ENCODE peak calls at places on chromosomes 1 and 21, in four cellular contexts. P is AG04450, Y is heart right ventricle, A is brain microvascular endothelial cell. I is an unnamed sample.

GRCh38 chr1:40153073-40153770 is 8.0 kb upstream of the RLF start:
- DNase-seq in A (peak; percentile 46), Y (peak; percentile 22), P (peak; percentile 23), I (no peak)

GRCh38 chr1:162632234-162632666 is at the start of gene DDR2:
- DNase-seq in A (peak; percentile 88), Y (peak; percentile 59), P (peak; percentile 91), I (no peak)

GRCh38 chr1:25019351-25020172 is 89.5 kb upstream of the RUNX3 start:
- DNase-seq in A (no peak), Y (no peak), P (no peak), I (no peak)

GRCh38 chr21:39681845-39682244 is 63.1 kb upstream of the IGSF5 start:
- DNase-seq in A (peak; percentile 50), Y (no peak), P (no peak), I (peak; percentile 63)

GRCh38 chr1:244391761-244392160 is 59.9 kb downstream of the ADSS2 start:
- DNase-seq in P (no peak), A (no peak), Y (no peak), I (peak; percentile 97)

GRCh38 chr1:88488277-88488676 is 195.8 kb upstream of the PKN2 start:
- DNase-seq in A (no peak), P (no peak), Y (no peak), I (no peak)

GRCh38 chr1:161720956-161721737 is at the start of gene FCRLB:
- DNase-seq in Y (no peak), A (no peak), P (no peak), I (no peak)

GRCh38 chr1:29521846-29522580 is 285.7 kb downstream of the PTPRU start:
- DNase-seq in A (no peak), P (no peak), Y (no peak), I (no peak)

GRCh38 chr1:200296091-200296661 is 113.7 kb downstream of the ZNF281 start:
- DNase-seq in P (no peak), Y (no peak), A (no peak), I (no peak)

GRCh38 chr1:78543941-78544630 is 53.3 kb downstream of the PTGFR start:
- DNase-seq in Y (no peak), P (no peak), A (no peak), I (no peak)

GRCh38 chr1:151710187-151710586 is 6.4 kb downstream of the CELF3 start:
- DNase-seq in Y (no peak), A (peak; percentile 74), P (no peak), I (no peak)

GRCh38 chr1:229579101-229579651 is 20.7 kb upstream of the ABCB10 start:
- DNase-seq in Y (peak; percentile 71), A (peak; percentile 21), P (no peak), I (no peak)

DNA sequence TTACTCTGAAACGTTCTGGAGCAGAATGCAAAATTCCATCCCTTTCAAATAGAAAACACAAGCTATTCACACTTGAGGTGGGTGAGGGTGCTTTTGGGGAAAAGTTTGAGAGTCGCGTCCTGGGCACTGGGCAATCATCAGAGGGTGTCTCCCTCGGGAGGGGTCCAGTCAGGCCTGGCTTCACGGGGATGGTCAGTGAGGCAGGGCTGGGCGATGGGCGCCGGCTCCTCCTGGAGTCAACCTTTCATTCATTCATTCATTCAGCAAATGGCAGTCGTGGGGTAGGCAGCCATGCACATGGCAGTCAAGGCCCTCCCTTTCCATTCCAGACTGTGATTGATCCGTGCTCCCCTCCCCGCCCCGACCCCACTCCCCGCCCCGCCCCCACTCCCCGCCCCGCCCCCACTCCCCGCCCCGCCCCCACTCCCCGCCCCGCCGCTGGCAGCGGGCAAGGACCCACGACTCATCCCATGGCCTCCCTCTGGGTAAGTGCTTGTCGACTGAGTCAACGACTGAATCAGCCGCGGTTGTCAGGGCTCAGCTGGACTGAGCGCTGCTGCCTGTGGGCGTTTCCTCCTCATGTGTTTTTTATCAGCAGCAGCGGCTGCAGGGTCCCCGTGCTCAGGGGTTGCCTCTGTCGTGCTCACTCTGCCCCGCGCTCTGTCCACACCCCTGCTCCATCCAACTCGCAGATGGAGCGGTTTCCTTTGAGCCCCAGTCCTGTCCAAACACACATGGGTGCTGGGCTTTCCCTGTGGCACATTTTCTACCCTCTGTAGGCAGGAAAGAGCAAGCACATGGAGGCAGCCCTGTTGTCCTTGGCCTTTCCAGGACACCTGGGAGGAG is 12.5 kb upstream of the SPSB1 start:
- DNase-seq in Y (no peak), P (no peak), A (peak; percentile 92), I (peak; percentile 81)
- TF ChIP-seq CTCF in Y (no peak), P (no peak), A (no peak), I (no peak)

DNA sequence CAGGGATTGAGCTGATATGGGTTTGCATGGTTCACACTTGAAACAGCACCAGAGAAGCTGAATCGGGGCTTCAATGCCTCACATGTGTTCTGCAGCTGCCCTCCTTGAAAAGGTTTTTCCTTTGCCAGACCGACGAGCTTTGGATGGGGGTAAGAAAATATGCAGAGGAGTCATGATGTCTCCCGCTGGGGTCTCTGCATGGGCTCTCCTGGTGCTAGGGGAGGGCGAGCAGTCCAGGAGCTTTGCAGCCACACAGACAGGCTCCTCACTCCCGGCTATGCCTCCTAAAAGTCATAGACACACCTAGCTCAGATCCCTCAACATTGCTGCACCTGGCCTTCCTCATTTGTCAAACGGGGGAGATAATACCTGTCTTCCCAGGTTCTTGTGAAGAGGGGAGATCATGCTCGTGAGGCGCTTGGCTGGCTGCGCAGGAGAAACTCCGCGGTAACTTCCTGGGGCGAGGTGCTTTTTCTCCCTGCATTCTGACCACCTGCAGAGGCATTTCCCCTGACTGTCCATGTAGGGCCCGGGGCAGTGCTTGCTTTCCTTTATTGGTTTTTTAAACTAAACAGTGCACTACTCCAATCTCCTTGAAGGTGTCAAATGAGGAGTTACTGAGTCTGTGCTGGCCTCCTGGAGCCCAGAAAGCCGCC is 112.4 kb downstream of the PLXNA2 start:
- DNase-seq in P (no peak), Y (no peak), A (no peak), I (no peak)
- H3K4me3 ChIP-seq in P (no peak overlapping the region), Y (no peak overlapping the region), A (no peak overlapping the region), I (no peak overlapping the region)

DNA sequence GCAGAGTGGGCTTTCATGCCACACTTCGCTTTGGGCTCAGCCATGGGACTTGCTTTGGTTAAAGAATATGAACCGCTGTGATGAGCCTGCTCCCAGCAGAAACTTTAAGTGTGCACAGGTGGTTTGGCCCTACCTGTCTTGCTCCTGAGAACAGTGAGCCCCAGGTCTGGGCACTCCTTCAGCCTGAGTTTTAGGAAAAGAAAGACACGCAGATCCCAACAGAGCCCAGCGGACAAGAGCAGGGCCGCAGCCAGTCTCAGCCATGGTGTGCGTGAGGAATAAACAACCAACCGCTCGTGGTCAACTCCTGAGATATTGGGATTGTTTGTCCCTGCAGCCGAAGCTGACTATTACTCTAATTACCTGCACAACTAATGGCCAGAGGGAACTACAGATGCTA is 217.1 kb upstream of the C1orf174 start:
- DNase-seq in P (no peak), A (no peak), Y (no peak), I (no peak)
- H3K27me3 ChIP-seq in P (no peaks in the 10 kb centered on the region), A (no peaks in the 10 kb centered on the region), Y (no peaks in the 10 kb centered on the region), I (no peaks in the 10 kb centered on the region)

DNA sequence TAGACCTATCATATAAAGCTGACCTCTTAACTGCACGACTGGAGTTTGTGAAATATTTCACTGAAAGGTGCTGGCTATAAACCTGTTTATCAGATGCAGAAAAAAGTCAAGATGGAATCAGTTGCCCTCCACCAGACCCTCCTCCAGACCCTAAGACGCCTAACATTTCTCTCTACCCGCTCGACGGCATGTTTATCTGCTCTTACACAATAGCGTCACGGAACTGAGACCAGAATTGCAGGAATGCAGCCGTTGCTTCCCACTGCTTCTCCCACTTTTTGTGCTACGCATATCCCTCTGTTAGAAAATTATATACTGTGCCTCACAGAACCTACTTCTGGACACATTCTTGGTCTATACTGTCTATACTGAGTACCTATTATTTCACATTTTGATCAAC is 28.2 kb upstream of the FAM131C start:
- DNase-seq in A (no peak), Y (no peak), P (no peak), I (no peak)
- TF ChIP-seq CTCF in A (no peak), Y (no peak), P (no peak), I (no peak)

GRCh38 chr1:111454859-111455641 is 5.8 kb downstream of the ATP5PB start:
- DNase-seq in P (no peak), Y (no peak), A (no peak), I (no peak)
- H3K4me3 ChIP-seq in P (no peak overlapping the region), Y (no peak overlapping the region), A (no peak overlapping the region), I (no peak overlapping the region)

I was measured in kidney epithelial cell.